ENCODE peak calls at places on chromosomes 11 and 22, in four cellular contexts. C is GM13977, Q is mesothelial cell of epicardium, D is mammary epithelial cell. K is an unnamed sample.

GRCh38 chr22:23608583-23608982 is 23.5 kb downstream of the DRICH1 start:
- DNase-seq in D (no peak), Q (no peak), C (no peak), K (no peak)

GRCh38 chr11:111435046-111435698 is 56.1 kb upstream of the POU2AF1 start:
- DNase-seq in Q (no peak), C (no peak), D (no peak), K (no peak)

GRCh38 chr22:19855504-19856409 is 1.1 kb upstream of the GNB1L start:
- DNase-seq in Q (no peak), C (peak), D (peak), K (peak)

GRCh38 chr22:31491218-31491962 is 1.7 kb upstream of the EIF4ENIF1 start:
- DNase-seq in D (no peak), C (no peak), Q (no peak), K (no peak)

GRCh38 chr22:25748140-25748539 is 6.2 kb downstream of the MYO18B start:
- DNase-seq in D (no peak), C (no peak), Q (no peak), K (no peak)

GRCh38 chr11:100712618-100713017 is 25.5 kb downstream of the ARHGAP42 start:
- DNase-seq in Q (no peak), C (no peak), D (no peak), K (no peak)

GRCh38 chr11:69052343-69053168 is 3.8 kb downstream of the TPCN2 start:
- DNase-seq in Q (no peak), C (no peak), D (no peak), K (no peak)

GRCh38 chr11:16804104-16804947 is 65.9 kb downstream of the C11orf58 start:
- DNase-seq in D (no peak), C (no peak), Q (no peak), K (no peak)

GRCh38 chr11:2138075-2138435 is 1.1 kb downstream of the IGF2 start:
- DNase-seq in C (no peak), Q (no peak), D (no peak), K (no peak)

GRCh38 chr22:40593460-40594273 is 42.9 kb downstream of the MRTFA start:
- DNase-seq in Q (no peak), D (no peak), C (peak), K (no peak)

GRCh38 chr22:29784451-29785361 is 17.5 kb downstream of the UQCR10 start:
- DNase-seq in Q (no peak), C (no peak), D (no peak), K (no peak)

GRCh38 chr11:77497368-77497767 is 23.5 kb upstream of the PAK1 start:
- DNase-seq in D (no peak), Q (no peak), C (no peak), K (no peak)

GRCh38 chr11:110529043-110529442 is 99.3 kb downstream of the FDX1 start:
- DNase-seq in Q (no peak), C (no peak), D (no peak), K (peak)

GRCh38 chr11:69227271-69227670 is 66.7 kb upstream of the MYEOV start:
- DNase-seq in C (no peak), D (no peak), Q (no peak), K (no peak)

GRCh38 chr11:119729581-119730346 is 764 bp upstream of the NECTIN1 start:
- DNase-seq in D (peak), C (peak), Q (no peak), K (peak)

GRCh38 chr11:104619751-104620150 is 278.5 kb downstream of the CASP12 start:
- DNase-seq in D (no peak), Q (no peak), C (no peak), K (no peak)

GRCh38 chr22:25637032-25637431 is 72.6 kb downstream of the GRK3 start:
- DNase-seq in C (no peak), Q (no peak), D (no peak), K (no peak)

DNA sequence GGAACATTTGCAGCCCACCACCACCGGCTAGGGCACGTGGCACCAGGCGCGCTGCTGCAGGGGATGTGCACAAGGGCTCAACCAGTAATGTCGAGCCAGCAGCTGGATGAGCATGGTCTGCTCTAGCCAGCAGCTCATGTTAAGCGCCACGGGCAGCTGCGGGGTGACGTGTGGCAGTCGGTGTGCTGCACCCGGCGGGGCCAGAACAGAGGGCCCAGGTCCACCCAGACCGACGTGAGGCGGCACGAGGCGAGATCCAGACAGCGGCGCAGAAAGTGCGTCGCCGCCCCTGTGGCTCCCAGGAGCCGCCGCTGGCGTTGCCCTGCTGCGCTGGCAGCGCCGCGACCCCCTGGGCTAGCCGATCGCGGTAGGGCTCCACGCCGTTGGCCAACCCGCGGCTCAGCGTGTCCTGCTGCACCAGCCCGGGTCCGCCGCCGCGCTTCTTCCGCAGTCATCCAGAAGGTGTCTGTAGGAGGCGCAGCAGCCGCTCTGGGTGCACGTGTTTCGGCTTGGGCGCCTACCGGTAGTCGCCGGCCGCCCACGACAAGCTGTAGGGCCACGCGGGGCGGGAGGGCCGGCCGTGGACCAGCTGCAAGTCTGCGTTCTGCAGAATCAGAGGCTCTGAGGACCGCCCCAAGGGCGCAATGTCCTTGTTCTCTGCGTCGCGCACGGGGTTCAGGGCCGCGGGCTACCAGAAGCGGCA is 4.6 kb upstream of the GALR3 start:
- DNase-seq in C (peak), Q (no peak), D (peak), K (peak)
- TF ChIP-seq CTCF in C (peak), Q (no peak), D (peak), K (peak)

GRCh38 chr11:127017482-127017881 is 16.9 kb upstream of the KIRREL3 start:
- DNase-seq in C (no peak), Q (no peak), D (peak), K (no peak)
- TF ChIP-seq CTCF in C (no peak), Q (peak), D (peak), K (no peak)

GRCh38 chr11:117188620-117189081 is 10.1 kb downstream of the SIDT2 start:
- DNase-seq in C (peak), Q (no peak), D (no peak), K (no peak)
- TF ChIP-seq CTCF in C (no peak), Q (no peak), D (no peak), K (no peak)

DNA sequence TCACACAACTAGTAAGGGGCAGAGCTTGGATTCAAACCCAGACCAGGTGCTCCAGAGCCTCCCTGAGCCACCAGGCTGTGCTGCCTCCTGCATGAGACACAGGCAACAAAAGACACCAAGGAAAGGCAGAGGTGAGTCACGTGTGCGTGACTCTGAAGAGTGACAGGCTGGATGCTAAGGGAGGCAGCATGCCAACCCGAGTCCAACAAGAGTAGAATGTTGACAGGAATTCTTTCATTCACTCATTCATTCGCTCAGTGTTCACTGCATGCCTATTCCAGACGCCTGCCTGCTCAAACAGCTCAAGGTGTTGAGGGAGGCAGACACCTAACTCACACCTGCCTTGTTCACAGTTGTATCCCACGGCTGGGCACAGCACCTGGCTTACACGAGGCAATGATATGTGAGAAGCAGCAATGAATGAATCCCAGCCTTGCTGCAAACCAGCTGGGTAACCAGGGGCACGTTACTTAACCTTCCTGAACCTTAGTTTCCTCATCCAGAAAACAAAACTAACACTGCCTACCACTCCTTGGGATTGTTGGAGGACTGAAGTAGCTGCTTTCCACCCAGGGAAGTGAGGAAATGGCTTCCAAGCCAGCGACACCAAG is 73.8 kb upstream of the ARFGAP3 start:
- DNase-seq in Q (no peak), C (no peak), D (peak), K (peak)
- TF ChIP-seq CTCF in Q (no peak), C (peak), D (peak), K (no peak)

DNA sequence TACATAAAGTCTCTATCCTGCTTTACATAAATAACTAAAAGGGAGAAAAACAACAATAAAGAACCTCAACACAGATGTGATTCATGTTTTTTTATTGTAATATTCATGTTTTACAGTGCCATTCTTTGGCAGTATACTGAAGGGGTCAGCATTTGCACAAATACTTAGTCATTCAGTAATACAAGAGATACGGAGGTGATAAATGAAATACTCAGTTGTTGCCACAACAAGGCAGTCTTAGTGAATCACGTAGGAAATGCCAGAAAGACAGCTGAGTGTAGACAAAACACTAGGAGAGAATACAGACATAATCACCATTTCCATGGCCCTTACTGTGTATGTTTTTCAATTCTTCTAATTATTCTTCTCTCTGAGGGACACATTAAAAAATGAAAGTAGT is 910.4 kb downstream of the METTL15 start:
- DNase-seq in C (no peak), D (peak), Q (no peak), K (no peak)
- TF ChIP-seq CTCF in C (no peak), D (peak), Q (no peak), K (no peak)

GRCh38 chr11:64866173-64866491 is 12.3 kb downstream of the EHD1 start:
- DNase-seq in Q (no peak), D (no peak), C (no peak), K (no peak)

GRCh38 chr11:64863381-64864060 is 14.9 kb downstream of the EHD1 start:
- DNase-seq in Q (no peak), D (no peak), C (no peak), K (peak)

GRCh38 chr11:64864473-64865285 is 13.7 kb downstream of the EHD1 start:
- DNase-seq in C (peak), D (peak), Q (no peak), K (peak)

GRCh38 chr11:64864135-64864472 is 14.3 kb downstream of the EHD1 start:
- DNase-seq in Q (no peak), D (no peak), C (no peak), K (no peak)

GRCh38 chr11:64865286-64866172 is 12.9 kb downstream of the EHD1 start:
- DNase-seq in Q (no peak), D (peak), C (peak), K (peak)
- TF ChIP-seq CTCF in Q (no peak), D (no peak), C (no peak), K (no peak)

GRCh38 chr11:27291302-27291889 is 71.6 kb downstream of the CCDC34 start:
- DNase-seq in D (peak), C (no peak), Q (no peak), K (peak)
- TF ChIP-seq CTCF in D (no peak), C (no peak), Q (no peak), K (no peak)

GRCh38 chr22:38239101-38239761 is 33.6 kb downstream of the TMEM184B start:
- DNase-seq in Q (no peak), C (no peak), D (peak), K (no peak)
- TF ChIP-seq CTCF in Q (no peak), C (no peak), D (peak), K (no peak)